ENCODE peak calls at places on chromosomes 6 and 20, in eight cellular contexts. One of them, this sample, is unnamed.

GRCh38 chr20:35616465-35617396 is 1.1 kb downstream of the SPAG4 start:
- DNase-seq in neural progenitor cell: peak; percentile 100
- DNase-seq in stimulated activated CD4-positive, alpha-beta T cell treated with anti-CD3 and anti-CD28 coated beads, TNF-alpha, amount 100 ng/mL, for 4 hours: peak; percentile 19
- DNase-seq in transverse colon: peak; percentile 93
- DNase-seq in T1000: peak; percentile 79
- DNase-seq in KG1: no peak
- DNase-seq in BJ: peak; percentile 98
- DNase-seq in DMS53: peak; percentile 96
- DNase-seq in this sample: peak; percentile 81

GRCh38 chr20:51687071-51687470 is 81.1 kb downstream of the ATP9A start:
- DNase-seq in neural progenitor cell: no peak
- DNase-seq in KG1: no peak
- DNase-seq in T1000: peak; percentile 61
- DNase-seq in BJ: no peak
- DNase-seq in DMS53: no peak
- DNase-seq in stimulated activated CD4-positive, alpha-beta T cell treated with anti-CD3 and anti-CD28 coated beads, TNF-alpha, amount 100 ng/mL, for 4 hours: no peak
- DNase-seq in transverse colon: no peak
- DNase-seq in this sample: no peak

GRCh38 chr20:34012330-34012729 is 18.6 kb downstream of the RALY start:
- DNase-seq in transverse colon: no peak
- DNase-seq in DMS53: no peak
- DNase-seq in KG1: no peak
- DNase-seq in neural progenitor cell: peak; percentile 39
- DNase-seq in BJ: no peak
- DNase-seq in stimulated activated CD4-positive, alpha-beta T cell treated with anti-CD3 and anti-CD28 coated beads, TNF-alpha, amount 100 ng/mL, for 4 hours: no peak
- DNase-seq in T1000: no peak
- DNase-seq in this sample: no peak

GRCh38 chr20:10250902-10251301 is 32.3 kb downstream of the SNAP25 start:
- DNase-seq in KG1: no peak
- DNase-seq in stimulated activated CD4-positive, alpha-beta T cell treated with anti-CD3 and anti-CD28 coated beads, TNF-alpha, amount 100 ng/mL, for 4 hours: no peak
- DNase-seq in neural progenitor cell: no peak
- DNase-seq in BJ: no peak
- DNase-seq in DMS53: peak; percentile 98
- DNase-seq in T1000: no peak
- DNase-seq in transverse colon: no peak
- DNase-seq in this sample: no peak

GRCh38 chr6:157226761-157227160 is 96.6 kb downstream of the TMEM242 start:
- DNase-seq in KG1: no peak
- DNase-seq in neural progenitor cell: no peak
- DNase-seq in BJ: no peak
- DNase-seq in stimulated activated CD4-positive, alpha-beta T cell treated with anti-CD3 and anti-CD28 coated beads, TNF-alpha, amount 100 ng/mL, for 4 hours: no peak
- DNase-seq in T1000: no peak
- DNase-seq in transverse colon: no peak
- DNase-seq in DMS53: no peak
- DNase-seq in this sample: no peak

GRCh38 chr6:35048631-35049083 is 92.5 kb downstream of the TCP11 start:
- DNase-seq in T1000: no peak
- DNase-seq in BJ: no peak
- DNase-seq in stimulated activated CD4-positive, alpha-beta T cell treated with anti-CD3 and anti-CD28 coated beads, TNF-alpha, amount 100 ng/mL, for 4 hours: no peak
- DNase-seq in KG1: no peak
- DNase-seq in transverse colon: peak; percentile 50
- DNase-seq in neural progenitor cell: peak; percentile 49
- DNase-seq in DMS53: no peak
- DNase-seq in this sample: no peak

GRCh38 chr20:37421988-37422387 is 76.0 kb downstream of the SRC start:
- DNase-seq in stimulated activated CD4-positive, alpha-beta T cell treated with anti-CD3 and anti-CD28 coated beads, TNF-alpha, amount 100 ng/mL, for 4 hours: no peak
- DNase-seq in T1000: no peak
- DNase-seq in BJ: no peak
- DNase-seq in DMS53: no peak
- DNase-seq in transverse colon: no peak
- DNase-seq in KG1: no peak
- DNase-seq in neural progenitor cell: peak; percentile 39
- DNase-seq in this sample: no peak

GRCh38 chr6:133995296-133995695 is 42.3 kb downstream of the TBPL1 start:
- DNase-seq in BJ: no peak
- DNase-seq in KG1: no peak
- DNase-seq in DMS53: no peak
- DNase-seq in transverse colon: no peak
- DNase-seq in T1000: no peak
- DNase-seq in stimulated activated CD4-positive, alpha-beta T cell treated with anti-CD3 and anti-CD28 coated beads, TNF-alpha, amount 100 ng/mL, for 4 hours: no peak
- DNase-seq in neural progenitor cell: no peak
- DNase-seq in this sample: no peak

GRCh38 chr20:58048096-58048702 is 180.3 kb downstream of the ANKRD60 start:
- DNase-seq in transverse colon: no peak
- DNase-seq in DMS53: no peak
- DNase-seq in T1000: no peak
- DNase-seq in neural progenitor cell: peak; percentile 79
- DNase-seq in stimulated activated CD4-positive, alpha-beta T cell treated with anti-CD3 and anti-CD28 coated beads, TNF-alpha, amount 100 ng/mL, for 4 hours: no peak
- DNase-seq in KG1: no peak
- DNase-seq in BJ: no peak
- DNase-seq in this sample: peak; percentile 10

This sample was measured in thyroid gland.